ENCODE peak calls at places on chromosomes 11 and 22, in five cellular contexts. U is neural progenitor cell, W is astrocyte of the spinal cord, E is mesendoderm, O is pancreas. T is an unnamed sample.

GRCh38 chr11:17164361-17165246 is 43.2 kb downstream of the PIK3C2A start:
- DNase-seq in U (no peak), W (no peak), E (peak), O (no peak), T (peak)

GRCh38 chr11:128341280-128341679 is 246.1 kb downstream of the ETS1 start:
- DNase-seq in U (no peak), W (no peak), E (no peak), O (no peak), T (peak)

GRCh38 chr11:117717485-117718314 is 79.3 kb downstream of the DSCAML1 start:
- DNase-seq in U (peak), W (no peak), E (peak), O (peak), T (peak)

GRCh38 chr22:44202261-44202789 is 21.6 kb downstream of the PARVG start:
- DNase-seq in U (no peak), W (peak), E (no peak), O (peak), T (peak)

GRCh38 chr22:23457586-23457985 is 122.5 kb downstream of the IGLL1 start:
- DNase-seq in U (no peak), W (no peak), E (no peak), O (no peak), T (no peak)

GRCh38 chr22:20988573-20989322 is 6.7 kb downstream of the LZTR1 start:
- DNase-seq in U (no peak), W (no peak), E (no peak), O (peak), T (no peak)

GRCh38 chr11:36774603-36775002 is 176.6 kb upstream of the RAG2 start:
- DNase-seq in U (no peak), W (no peak), E (no peak), O (no peak), T (peak)

GRCh38 chr11:128251140-128251539 is 336.2 kb downstream of the ETS1 start:
- DNase-seq in U (no peak), W (peak), E (no peak), O (no peak), T (peak)

GRCh38 chr11:120471131-120471530 is 40.4 kb upstream of the GRIK4 start:
- DNase-seq in U (no peak), W (peak), E (no peak), O (no peak), T (peak)

GRCh38 chr11:6315811-6316425 is 4.4 kb downstream of the CAVIN3 start:
- DNase-seq in U (peak), W (peak), E (peak), O (peak), T (peak)

GRCh38 chr22:27474112-27474571 is 327.4 kb downstream of the MN1 start:
- DNase-seq in U (no peak), W (peak), E (no peak), O (no peak), T (peak)

GRCh38 chr11:74783241-74783871 is 34.7 kb downstream of the RNF169 start:
- DNase-seq in U (no peak), W (peak), E (no peak), O (no peak), T (peak)

GRCh38 chr11:46674463-46675287 is 25.7 kb downstream of the ARHGAP1 start:
- DNase-seq in U (peak), W (peak), E (peak), O (peak), T (peak)

GRCh38 chr22:22025320-22026156 is 43.0 kb upstream of the TOP3B start:
- DNase-seq in U (no peak), W (no peak), E (no peak), O (no peak), T (no peak)

GRCh38 chr11:2445948-2446551 is 1.2 kb downstream of the KCNQ1 start:
- DNase-seq in U (no peak), W (no peak), E (no peak), O (peak), T (no peak)

GRCh38 chr11:117910525-117910924 is 18.7 kb downstream of the TMPRSS13 start:
- DNase-seq in U (no peak), W (no peak), E (no peak), O (no peak), T (no peak)

GRCh38 chr11:118227865-118228785 is 3.3 kb upstream of the JAML start:
- DNase-seq in U (no peak), W (no peak), E (no peak), O (no peak), T (no peak)

GRCh38 chr11:67277231-67277961 is 11.1 kb downstream of the GRK2 start:
- DNase-seq in U (peak), W (peak), E (peak), O (peak), T (peak)

GRCh38 chr22:48651981-48652538 is 1175.6 kb downstream of the BRD1 start:
- DNase-seq in U (no peak), W (no peak), E (no peak), O (no peak), T (no peak)

GRCh38 chr11:88596786-88597185 is 259.2 kb upstream of the CTSC start:
- DNase-seq in U (no peak), W (peak), E (no peak), O (no peak), T (no peak)

GRCh38 chr11:72088076-72088806 is 7.6 kb downstream of the LRRC51 start:
- DNase-seq in U (no peak), W (no peak), E (peak), O (no peak), T (no peak)

GRCh38 chr22:46894081-46894671 is 131.7 kb downstream of the TBC1D22A start:
- DNase-seq in U (no peak), W (no peak), E (no peak), O (no peak), T (no peak)

GRCh38 chr11:33630936-33631748 is 69.5 kb downstream of the C11orf91 start:
- DNase-seq in U (no peak), W (no peak), E (no peak), O (no peak), T (no peak)

GRCh38 chr11:79430280-79430679 is 10.6 kb downstream of the TENM4 start:
- DNase-seq in U (no peak), W (no peak), E (no peak), O (no peak), T (no peak)

GRCh38 chr11:31652528-31652927 is 143.0 kb downstream of the ELP4 start:
- DNase-seq in U (no peak), W (no peak), E (no peak), O (no peak), T (no peak)

GRCh38 chr11:110087820-110088534 is 5.2 kb upstream of the ZC3H12C start:
- DNase-seq in U (no peak), W (peak), E (no peak), O (no peak), T (peak)

GRCh38 chr11:109894242-109894641 is 198.9 kb upstream of the ZC3H12C start:
- DNase-seq in U (no peak), W (no peak), E (peak), O (no peak), T (no peak)

GRCh38 chr11:41398175-41398574 is 61.3 kb downstream of the LRRC4C start:
- DNase-seq in U (no peak), W (no peak), E (no peak), O (no peak), T (no peak)

GRCh38 chr11:95659088-95659487 is 130.5 kb downstream of the FAM76B start:
- DNase-seq in U (no peak), W (peak), E (no peak), O (no peak), T (no peak)

GRCh38 chr22:40413873-40414272 is 43.5 kb downstream of the SGSM3 start:
- DNase-seq in U (no peak), W (no peak), E (no peak), O (no peak), T (no peak)

GRCh38 chr22:43179151-43179910 is 7.6 kb downstream of the TTLL12 start:
- DNase-seq in U (no peak), W (no peak), E (no peak), O (no peak), T (no peak)

GRCh38 chr22:38733329-38734202 is 22.2 kb downstream of the SUN2 start:
- DNase-seq in U (peak), W (no peak), E (no peak), O (peak), T (peak)

GRCh38 chr11:102139081-102139498 is 28.8 kb downstream of the YAP1 start:
- DNase-seq in U (no peak), W (peak), E (peak), O (no peak), T (peak)

GRCh38 chr11:35605691-35606090 is 12.6 kb upstream of the FJX1 start:
- DNase-seq in U (peak), W (peak), E (no peak), O (no peak), T (peak)

GRCh38 chr22:21448627-21449416 is 18.4 kb upstream of the TMEM191C start:
- DNase-seq in U (peak), W (no peak), E (no peak), O (peak), T (no peak)

GRCh38 chr11:126510621-126511370 is 155.3 kb downstream of the ST3GAL4 start:
- DNase-seq in U (peak), W (peak), E (peak), O (no peak), T (peak)

GRCh38 chr11:59545179-59546020 is 34.1 kb downstream of the OR4D9 start:
- DNase-seq in U (no peak), W (peak), E (no peak), O (no peak), T (peak)

GRCh38 chr11:111846640-111847039 is 24.7 kb downstream of the ALG9 start:
- DNase-seq in U (no peak), W (peak), E (peak), O (no peak), T (peak)

GRCh38 chr11:79609511-79609910 is 168.7 kb upstream of the TENM4 start:
- DNase-seq in U (no peak), W (no peak), E (no peak), O (no peak), T (no peak)

GRCh38 chr11:34331329-34331728 is 26.5 kb downstream of the ABTB2 start:
- DNase-seq in U (no peak), W (peak), E (no peak), O (no peak), T (peak)